ENCODE peak calls at places on chromosome 15, in nine cellular contexts. C, Q, X, F, A, Y, S, V and Z are unnamed samples.

GRCh38 chr15:64856429-64857145 is 14.9 kb downstream of the PLEKHO2 start:
- DNase-seq in S (peak), Q (no peak), F (peak), Y (no peak), V (peak), A (no peak), X (no peak), C (no peak), Z (no peak)

GRCh38 chr15:75531041-75531450 is 48.1 kb downstream of the PTPN9 start:
- DNase-seq in A (no peak), S (no peak), F (no peak), X (no peak), Q (no peak), C (no peak), V (peak), Y (no peak), Z (no peak)

GRCh38 chr15:39581501-39582285 is 814 bp downstream of the THBS1 start:
- DNase-seq in F (peak), V (peak), X (no peak), S (no peak), A (peak), Y (peak), C (no peak), Q (peak), Z (no peak)

GRCh38 chr15:40266828-40267304 is 16.0 kb downstream of the ANKRD63 start:
- DNase-seq in A (peak), Y (no peak), V (peak), S (no peak), X (no peak), Q (no peak), C (no peak), F (no peak), Z (no peak)

GRCh38 chr15:100340721-100341661 is 784 bp downstream of the ADAMTS17 start:
- DNase-seq in Y (no peak), Q (peak), A (no peak), F (no peak), C (no peak), V (no peak), S (no peak), X (no peak), Z (no peak)

GRCh38 chr15:63905131-63905530 is 71.4 kb upstream of the HERC1 start:
- DNase-seq in V (no peak), Y (no peak), F (no peak), A (no peak), S (no peak), Q (no peak), X (no peak), C (no peak), Z (no peak)

GRCh38 chr15:63233667-63234419 is 43.6 kb upstream of the APH1B start:
- DNase-seq in S (no peak), X (no peak), V (peak), Y (no peak), F (no peak), C (no peak), Q (no peak), A (no peak), Z (no peak)

GRCh38 chr15:59039225-59039624 is 51.8 kb downstream of the RNF111 start:
- DNase-seq in S (no peak), X (no peak), Y (no peak), V (no peak), C (no peak), Q (no peak), A (no peak), F (no peak), Z (no peak)

GRCh38 chr15:63013052-63013808 is 29.3 kb upstream of the TPM1 start:
- DNase-seq in F (no peak), Q (no peak), A (no peak), Y (no peak), C (no peak), X (no peak), V (peak), S (no peak), Z (no peak)

GRCh38 chr15:98442379-98442833 is 205.9 kb upstream of the IGF1R start:
- DNase-seq in S (peak), X (no peak), Y (peak), F (no peak), A (peak), C (peak), V (peak), Q (peak), Z (peak)

GRCh38 chr15:72197460-72198409 is at the start of gene GRAMD2A:
- DNase-seq in V (no peak), C (no peak), S (no peak), F (no peak), X (no peak), A (peak), Y (no peak), Q (peak), Z (no peak)

GRCh38 chr15:101652783-101653430 is 726 bp upstream of the TM2D3 start:
- DNase-seq in A (no peak), X (peak), Q (no peak), F (peak), Y (peak), S (no peak), V (no peak), C (no peak), Z (no peak)

GRCh38 chr15:95826831-95827230 is 503.7 kb upstream of the NR2F2 start:
- DNase-seq in Q (no peak), X (no peak), S (no peak), A (no peak), Y (no peak), F (no peak), V (no peak), C (peak), Z (no peak)

GRCh38 chr15:47331796-47332480 is 385.4 kb upstream of the SEMA6D start:
- DNase-seq in S (no peak), A (no peak), V (peak), X (no peak), C (no peak), F (no peak), Y (no peak), Q (no peak), Z (no peak)

GRCh38 chr15:40047413-40048154 is 8.6 kb upstream of the SRP14 start:
- DNase-seq in S (no peak), V (peak), A (no peak), F (no peak), Q (no peak), C (peak), Y (no peak), X (no peak), Z (no peak)

GRCh38 chr15:43483306-43484128 is 9.4 kb downstream of the TP53BP1 start:
- DNase-seq in C (peak), Q (no peak), V (peak), S (no peak), X (no peak), Y (no peak), A (no peak), F (no peak), Z (no peak)

GRCh38 chr15:89998141-89998661 is 2.9 kb upstream of the ZNF710 start:
- DNase-seq in F (no peak), Y (peak), S (no peak), X (no peak), C (no peak), Q (no peak), A (peak), V (peak), Z (no peak)

GRCh38 chr15:39530446-39531342 is 50.2 kb upstream of the THBS1 start:
- DNase-seq in V (peak), X (no peak), Y (no peak), S (no peak), A (no peak), Q (no peak), C (no peak), F (no peak), Z (no peak)

GRCh38 chr15:67090297-67091072 is 25.1 kb downstream of the SMAD3 start:
- DNase-seq in Y (no peak), S (no peak), Q (no peak), X (no peak), A (no peak), F (peak), V (peak), C (no peak), Z (no peak)

GRCh38 chr15:74203914-74204431 is 1.4 kb upstream of the STRA6 start:
- DNase-seq in C (no peak), Y (no peak), V (peak), Q (no peak), A (peak), X (no peak), F (peak), S (no peak), Z (no peak)

GRCh38 chr15:34147371-34148140 is 45.7 kb downstream of the PGBD4 start:
- DNase-seq in V (peak), Q (no peak), F (no peak), S (no peak), Y (no peak), X (no peak), A (no peak), C (no peak), Z (no peak)

GRCh38 chr15:59689626-59690236 is 611 bp upstream of the BNIP2 start:
- DNase-seq in V (peak), Q (peak), X (peak), C (peak), Y (peak), F (peak), A (no peak), S (peak), Z (peak)

GRCh38 chr15:99511529-99511864 is 54.3 kb upstream of the MEF2A start:
- DNase-seq in Q (no peak), C (no peak), A (no peak), F (no peak), V (peak), S (no peak), Y (no peak), X (no peak), Z (no peak)

GRCh38 chr15:40336129-40337122 is 4.3 kb downstream of the CCDC9B start:
- DNase-seq in X (no peak), Y (no peak), A (no peak), S (no peak), Q (peak), V (no peak), F (no peak), C (no peak), Z (no peak)

GRCh38 chr15:40471778-40472130 is 970 bp downstream of the CHST14 start:
- DNase-seq in X (no peak), S (no peak), A (no peak), V (peak), C (peak), Q (no peak), F (no peak), Y (no peak), Z (no peak)

GRCh38 chr15:75059607-75060006 is 36.2 kb downstream of the PPCDC start:
- DNase-seq in S (no peak), Y (no peak), V (no peak), A (no peak), F (peak), X (no peak), C (no peak), Q (no peak), Z (no peak)

GRCh38 chr15:76626611-76627010 is 278.5 kb downstream of the SCAPER start:
- DNase-seq in Y (no peak), Q (no peak), F (no peak), C (no peak), S (no peak), A (no peak), X (no peak), V (no peak), Z (no peak)